ENCODE peak calls at places on chromosome 9, in eight cellular contexts. U is transverse colon, L is spleen, W is ovary, D is H1, J is A549, V is thyroid gland, Y is HCT116. T is an unnamed sample. For H3K4me1, the result is how much of the 10 kb centered on the place peaks cover.

GRCh38 chr9:116238225-116238624 is 84.6 kb downstream of the PAPPA start:
- DNase-seq in U (no peak), L (no peak), W (no peak), D (no peak), J (peak), V (no peak), Y (no peak), T (no peak)

GRCh38 chr9:78620303-78620702 is 323.4 kb downstream of the PSAT1 start:
- DNase-seq in U (no peak), L (no peak), W (no peak), D (no peak), J (no peak), V (no peak), Y (no peak), T (no peak)

GRCh38 chr9:3954228-3954949 is 345.5 kb downstream of the GLIS3 start:
- DNase-seq in U (no peak), L (no peak), W (no peak), D (no peak), J (no peak), V (no peak), Y (no peak), T (no peak)

GRCh38 chr9:116278326-116278725 is 124.7 kb downstream of the PAPPA start:
- DNase-seq in U (no peak), L (no peak), W (no peak), D (no peak), J (no peak), V (no peak), Y (no peak), T (no peak)

GRCh38 chr9:78280982-78281668 is 15.8 kb upstream of the PSAT1 start:
- DNase-seq in U (peak), L (no peak), W (peak), D (no peak), J (no peak), V (peak), Y (no peak), T (peak)

GRCh38 chr9:65411901-65412300 is 126.9 kb upstream of the FOXD4L5 start:
- DNase-seq in U (no peak), L (peak), W (no peak), D (no peak), J (no peak), V (no peak), Y (no peak), T (no peak)

GRCh38 chr9:115136379-115136778 is 18.4 kb upstream of the TNC start:
- DNase-seq in U (no peak), L (no peak), W (no peak), D (no peak), J (no peak), V (no peak), Y (no peak), T (no peak)

GRCh38 chr9:137138058-137138697 is 776 bp upstream of the GRIN1 start:
- DNase-seq in U (no peak), L (no peak), W (no peak), D (peak), J (no peak), V (no peak), Y (no peak), T (no peak)

GRCh38 chr9:3879731-3880493 is 354.1 kb upstream of the RFX3 start:
- DNase-seq in U (no peak), L (no peak), W (no peak), D (no peak), J (no peak), V (peak), Y (no peak), T (no peak)

GRCh38 chr9:132082188-132082587 is 2.5 kb upstream of the MED27 start:
- DNase-seq in U (no peak), L (no peak), W (no peak), D (no peak), J (no peak), V (no peak), Y (no peak), T (no peak)

GRCh38 chr9:27385606-27386005 is 88.7 kb upstream of the EQTN start:
- DNase-seq in U (no peak), L (no peak), W (no peak), D (no peak), J (no peak), V (peak), Y (no peak), T (peak)

GRCh38 chr9:99181206-99181605 is 40.5 kb downstream of the ALG2 start:
- DNase-seq in U (no peak), L (no peak), W (no peak), D (no peak), J (no peak), V (no peak), Y (no peak), T (no peak)

GRCh38 chr9:127020526-127021078 is 101.8 kb downstream of the ANGPTL2 start:
- DNase-seq in U (no peak), L (no peak), W (no peak), D (no peak), J (no peak), V (no peak), Y (no peak), T (no peak)

GRCh38 chr9:137673871-137674270 is 55.1 kb downstream of the EHMT1 start:
- DNase-seq in U (no peak), L (no peak), W (peak), D (no peak), J (no peak), V (peak), Y (no peak), T (no peak)

GRCh38 chr9:7844283-7844682 is 44.7 kb upstream of the DMAC1 start:
- DNase-seq in U (no peak), L (no peak), W (no peak), D (no peak), J (no peak), V (no peak), Y (no peak), T (no peak)

GRCh38 chr9:80144856-80145255 is 573.1 kb downstream of the TLE4 start:
- DNase-seq in U (no peak), L (no peak), W (no peak), D (no peak), J (no peak), V (no peak), Y (no peak), T (no peak)

GRCh38 chr9:21415492-21416267 is 6.8 kb downstream of the IFNA8 start:
- DNase-seq in U (peak), L (no peak), W (no peak), D (no peak), J (no peak), V (no peak), Y (no peak), T (no peak)

GRCh38 chr9:17651725-17652124 is 72.9 kb downstream of the SH3GL2 start:
- DNase-seq in U (no peak), L (no peak), W (no peak), D (no peak), J (no peak), V (no peak), Y (no peak), T (no peak)

GRCh38 chr9:98430535-98430934 is 175.1 kb upstream of the TBC1D2 start:
- DNase-seq in U (peak), L (no peak), W (no peak), D (no peak), J (no peak), V (peak), Y (no peak), T (no peak)

GRCh38 chr9:124676159-124676551 is 95.0 kb downstream of the NR6A1 start:
- DNase-seq in U (no peak), L (no peak), W (no peak), D (no peak), J (no peak), V (no peak), Y (no peak), T (peak)

GRCh38 chr9:127336708-127337352 is 60.1 kb upstream of the SLC2A8 start:
- DNase-seq in U (peak), L (no peak), W (peak), D (no peak), J (peak), V (peak), Y (peak), T (no peak)

GRCh38 chr9:19641046-19641445 is 147.8 kb downstream of the SLC24A2 start:
- DNase-seq in U (no peak), L (no peak), W (no peak), D (no peak), J (no peak), V (no peak), Y (no peak), T (no peak)

GRCh38 chr9:36603006-36603405 is 30.3 kb downstream of the MELK start:
- DNase-seq in U (no peak), L (no peak), W (no peak), D (no peak), J (no peak), V (no peak), Y (no peak), T (no peak)

GRCh38 chr9:9389904-9390303 is 1222.9 kb downstream of the PTPRD start:
- DNase-seq in U (no peak), L (no peak), W (no peak), D (no peak), J (no peak), V (no peak), Y (no peak), T (no peak)

GRCh38 chr9:134983506-134984371 is 66.0 kb upstream of the FCN1 start:
- DNase-seq in U (no peak), L (no peak), W (no peak), D (no peak), J (no peak), V (no peak), Y (no peak), T (no peak)

GRCh38 chr9:134981829-134982228 is 64.1 kb upstream of the FCN1 start:
- DNase-seq in U (no peak), L (no peak), W (no peak), D (no peak), J (no peak), V (no peak), Y (no peak), T (peak)

GRCh38 chr9:134984372-134985240 is 66.9 kb upstream of the FCN1 start:
- DNase-seq in U (no peak), L (peak), W (no peak), D (no peak), J (no peak), V (no peak), Y (no peak), T (no peak)

GRCh38 chr9:134982311-134982710 is 64.6 kb upstream of the FCN1 start:
- DNase-seq in U (no peak), L (peak), W (no peak), D (no peak), J (no peak), V (no peak), Y (no peak), T (no peak)

DNA sequence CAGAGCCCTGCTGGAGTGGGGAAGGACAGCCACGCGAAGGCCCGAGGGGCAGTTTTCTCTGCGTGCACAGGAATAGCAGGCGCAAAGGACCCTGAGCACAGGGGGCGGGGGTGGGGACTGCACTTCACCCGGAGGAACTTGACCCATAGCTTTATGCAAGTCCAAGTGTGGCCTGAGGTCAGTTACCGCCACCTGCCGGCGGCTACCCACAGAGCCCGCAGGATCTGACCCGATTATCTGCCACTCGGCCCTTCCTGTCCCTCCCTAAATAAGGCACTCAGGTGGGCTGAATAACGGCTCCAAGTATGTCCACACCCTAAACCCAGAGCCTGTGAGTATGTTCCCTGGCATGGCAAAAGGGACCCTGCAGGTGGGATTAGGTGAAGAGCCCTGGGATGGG is 65.4 kb upstream of the FCN1 start:
- DNase-seq in U (no peak), L (peak), W (no peak), D (peak), J (no peak), V (no peak), Y (no peak), T (peak)
- TF ChIP-seq CTCF in U (peak), L (peak), W (no peak), D (peak), J (no peak), V (no peak), Y (peak), T (peak)

DNA sequence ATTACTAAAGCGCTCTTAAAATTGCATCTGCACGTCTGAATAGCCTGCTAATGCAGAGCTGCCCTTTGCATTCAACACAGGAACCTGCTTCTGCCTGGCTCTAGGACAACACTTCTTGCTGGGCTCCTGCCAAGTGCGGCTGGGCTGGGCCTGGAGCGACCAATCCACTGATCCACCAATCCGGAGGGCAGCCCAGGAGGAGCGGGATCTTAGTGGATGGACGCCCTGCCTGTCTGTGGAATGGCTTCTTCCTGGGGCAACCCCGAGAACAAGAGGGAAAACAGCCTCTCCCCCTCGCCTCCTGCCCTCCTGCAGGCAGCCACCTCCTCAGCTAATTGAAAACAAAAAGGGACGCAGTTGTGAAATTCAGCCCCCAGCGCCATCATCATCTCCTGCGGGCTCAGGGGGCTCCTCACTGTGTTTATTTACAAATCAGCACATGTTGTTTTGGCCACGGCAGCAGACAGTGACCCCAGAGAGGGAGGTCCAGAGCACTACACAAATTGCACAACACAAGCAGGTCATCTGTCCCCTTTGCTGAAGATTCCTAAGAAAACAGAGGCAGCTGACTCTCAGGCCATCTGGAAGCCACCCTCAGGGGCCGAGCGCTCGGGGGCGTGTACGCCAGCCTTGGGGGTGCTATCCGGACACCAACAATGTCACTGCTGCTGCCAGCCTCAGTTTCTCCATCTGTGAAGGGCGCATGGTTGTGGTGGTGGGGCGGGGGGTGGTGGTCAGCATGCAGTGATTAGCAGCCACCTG is 57.3 kb downstream of the GADD45G start:
- DNase-seq in U (peak), L (peak), W (peak), D (peak), J (peak), V (peak), Y (peak), T (peak)
- H3K4me1 ChIP-seq in U (half or more), L (under half), W (under half), D (under half), J (under half), V (half or more), Y (under half), T (half or more)

GRCh38 chr9:128360826-128361225 is 10.3 kb upstream of the URM1 start:
- DNase-seq in U (no peak), L (no peak), W (no peak), D (no peak), J (no peak), V (no peak), Y (no peak), T (no peak)

GRCh38 chr9:128358861-128359260 is 12.3 kb upstream of the URM1 start:
- DNase-seq in U (no peak), L (no peak), W (no peak), D (no peak), J (no peak), V (no peak), Y (no peak), T (no peak)

GRCh38 chr9:128361296-128361980 is 9.7 kb upstream of the URM1 start:
- DNase-seq in U (no peak), L (no peak), W (no peak), D (no peak), J (no peak), V (no peak), Y (no peak), T (no peak)

GRCh38 chr9:128362774-128363173 is 8.4 kb upstream of the URM1 start:
- DNase-seq in U (no peak), L (no peak), W (no peak), D (no peak), J (no peak), V (no peak), Y (no peak), T (no peak)

GRCh38 chr9:128361981-128362646 is 9.1 kb upstream of the URM1 start:
- DNase-seq in U (peak), L (peak), W (peak), D (peak), J (peak), V (peak), Y (peak), T (peak)
- TF ChIP-seq POLR2A in U (no peak), L (no peak), W (peak), D (no peak), J (no peak), V (no peak), Y (no peak), T (no peak)

GRCh38 chr9:95757483-95757882 is 118.0 kb upstream of the ERCC6L2 start:
- DNase-seq in U (no peak), L (no peak), W (no peak), D (no peak), J (no peak), V (no peak), Y (no peak), T (no peak)

GRCh38 chr9:95755421-95755730 is 120.1 kb upstream of the ERCC6L2 start:
- DNase-seq in U (no peak), L (no peak), W (no peak), D (no peak), J (no peak), V (no peak), Y (no peak), T (no peak)

GRCh38 chr9:95756101-95756500 is 119.4 kb upstream of the ERCC6L2 start:
- DNase-seq in U (no peak), L (no peak), W (no peak), D (no peak), J (no peak), V (no peak), Y (no peak), T (no peak)

GRCh38 chr9:95754533-95755420 is 120.7 kb upstream of the ERCC6L2 start:
- DNase-seq in U (no peak), L (no peak), W (no peak), D (no peak), J (no peak), V (no peak), Y (no peak), T (no peak)

DNA sequence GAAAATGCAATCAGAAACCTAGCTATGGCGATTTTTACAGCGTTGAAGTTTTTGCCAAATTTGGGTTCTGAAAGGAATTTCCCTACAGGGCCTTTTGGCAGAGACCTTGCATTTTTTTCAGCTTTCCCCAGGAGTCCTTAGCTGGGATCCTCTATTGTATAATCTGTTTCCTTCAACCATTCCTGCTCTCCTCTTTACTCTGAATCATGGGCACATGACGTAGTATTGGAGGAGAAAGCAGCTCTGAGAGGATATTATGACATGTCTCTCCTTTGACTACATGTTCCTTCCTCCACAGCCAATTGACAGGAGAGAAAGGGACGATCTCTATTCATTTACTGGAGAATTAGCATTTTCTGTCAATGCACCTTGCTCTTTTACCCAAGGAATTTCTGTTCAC is 118.5 kb upstream of the ERCC6L2 start:
- DNase-seq in U (no peak), L (no peak), W (no peak), D (no peak), J (no peak), V (no peak), Y (no peak), T (no peak)
- TF ChIP-seq CTCF in U (no peak), L (no peak), W (no peak), D (no peak), J (no peak), V (no peak), Y (no peak), T (no peak)

DNA sequence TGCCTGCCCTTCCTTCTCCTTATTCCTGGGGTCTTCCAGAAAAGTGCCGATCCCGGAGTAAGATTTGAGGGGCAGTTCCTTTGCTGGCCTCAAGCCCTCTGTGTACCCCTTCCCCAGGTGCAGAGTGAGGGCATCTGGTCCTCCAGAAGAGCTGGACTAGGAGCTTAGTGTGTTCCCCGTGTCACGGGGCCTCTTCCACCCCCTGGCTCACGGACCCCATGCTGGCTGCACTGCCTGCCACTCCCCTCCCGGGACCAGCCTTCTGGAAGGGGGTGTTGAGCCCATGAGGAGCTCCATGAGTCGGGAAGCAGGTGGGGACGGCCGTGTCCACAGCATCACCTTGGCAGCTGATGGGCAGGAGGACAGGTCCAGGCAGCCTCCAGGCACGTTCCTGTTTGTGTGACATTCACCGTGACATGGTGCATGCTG is 6.1 kb upstream of the LCN1 start:
- DNase-seq in U (no peak), L (peak), W (peak), D (no peak), J (no peak), V (no peak), Y (no peak), T (no peak)
- H3K4me1 ChIP-seq in U (under half), L (under half), W (under half), D (under half), J (under half), V (under half), Y (under half), T (under half)

GRCh38 chr9:125742657-125743056 is 4.5 kb upstream of the PBX3 start:
- DNase-seq in U (no peak), L (no peak), W (no peak), D (no peak), J (no peak), V (no peak), Y (no peak), T (no peak)

GRCh38 chr9:125743687-125744428 is 3.3 kb upstream of the PBX3 start:
- DNase-seq in U (no peak), L (no peak), W (no peak), D (no peak), J (no peak), V (no peak), Y (no peak), T (no peak)

GRCh38 chr9:125744616-125745387 is 2.4 kb upstream of the PBX3 start:
- DNase-seq in U (no peak), L (no peak), W (no peak), D (no peak), J (no peak), V (no peak), Y (no peak), T (no peak)

DNA sequence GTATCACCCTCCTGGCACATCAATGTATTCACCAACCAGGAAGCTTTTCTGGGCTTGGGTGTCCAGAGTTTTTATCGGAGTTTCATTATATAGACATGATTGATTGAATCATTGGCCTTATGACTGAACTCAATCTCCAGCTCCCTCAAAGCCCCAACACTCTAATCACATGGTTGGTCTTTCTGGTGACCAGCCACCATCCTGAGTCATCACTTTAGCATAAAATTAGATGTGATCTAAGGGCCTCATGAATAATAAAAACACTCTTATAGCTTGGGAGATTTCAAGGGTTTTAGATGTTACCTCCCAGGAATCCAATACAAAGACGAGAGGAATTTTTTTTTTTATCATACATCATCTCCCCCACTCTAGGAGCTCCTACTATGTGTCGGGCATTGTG is 7.7 kb upstream of the PBX3 start:
- DNase-seq in U (no peak), L (no peak), W (no peak), D (no peak), J (no peak), V (no peak), Y (no peak), T (no peak)
- TF ChIP-seq POLR2A in U (no peak), L (no peak), W (no peak), D (no peak), J (no peak), V (no peak), Y (no peak), T (no peak)

GRCh38 chr9:1619915-1620705 is 395.0 kb upstream of the SMARCA2 start:
- DNase-seq in U (no peak), L (no peak), W (no peak), D (no peak), J (no peak), V (no peak), Y (no peak), T (no peak)
- TF ChIP-seq CTCF in U (peak), L (no peak), W (no peak), D (no peak), J (peak), V (no peak), Y (no peak), T (no peak)